ENCODE peak calls at places on chromosomes 1 and 21, in nine cellular contexts. K is upper lobe of left lung; I is hepatocyte; G is psoas muscle; A is heart right ventricle; C is CD8-positive, alpha-beta memory T cell; J is mesendoderm; B is K562; D is left ventricle myocardium inferior. E is an unnamed sample.
A peak's percentile ranks its signal among the peaks of the same experiment; 100 is the strongest.

GRCh38 chr1:109917429-109918076 is 6.9 kb downstream of the CSF1 start:
- DNase-seq in K (no peak), I (no peak), G (no peak), A (no peak), C (no peak), J (no peak), B (no peak), D (no peak), E (no peak)

GRCh38 chr1:147598631-147599361 is 57.5 kb downstream of the BCL9 start:
- DNase-seq in K (peak; percentile 86), I (peak; percentile 76), G (peak; percentile 56), A (peak; percentile 54), C (peak; percentile 60), J (no peak), B (peak; percentile 30), D (no peak), E (peak; percentile 59)

GRCh38 chr1:86822463-86822862 is 91.5 kb downstream of the SELENOF start:
- DNase-seq in K (no peak), I (no peak), G (no peak), A (no peak), C (no peak), J (no peak), B (no peak), D (no peak), E (no peak)

GRCh38 chr1:220316291-220316690 is 44.0 kb upstream of the RAB3GAP2 start:
- DNase-seq in K (no peak), I (no peak), G (no peak), A (no peak), C (no peak), J (no peak), B (no peak), D (no peak), E (no peak)

GRCh38 chr21:46150491-46151121 is 4.8 kb downstream of the FTCD start:
- DNase-seq in K (peak; percentile 62), I (no peak), G (no peak), A (no peak), C (no peak), J (no peak), B (no peak), D (no peak), E (peak; percentile 8)

GRCh38 chr1:42282024-42282579 is 52.9 kb downstream of the FOXJ3 start:
- DNase-seq in K (no peak), I (peak; percentile 8), G (no peak), A (no peak), C (no peak), J (no peak), B (no peak), D (no peak), E (no peak)

GRCh38 chr1:54884768-54885167 is 2.2 kb downstream of the DHCR24 start:
- DNase-seq in K (no peak), I (no peak), G (no peak), A (no peak), C (no peak), J (no peak), B (no peak), D (no peak), E (no peak)

GRCh38 chr21:46181436-46181835 is 2.8 kb downstream of the SPATC1L start:
- DNase-seq in K (peak; percentile 81), I (no peak), G (no peak), A (peak; percentile 11), C (no peak), J (no peak), B (no peak), D (no peak), E (no peak)

GRCh38 chr1:100455478-100456072 is 82.4 kb upstream of the GPR88 start:
- DNase-seq in K (no peak), I (peak; percentile 19), G (no peak), A (no peak), C (no peak), J (no peak), B (no peak), D (no peak), E (no peak)

GRCh38 chr1:36351222-36351977 is 28.0 kb upstream of the EVA1B start:
- DNase-seq in K (no peak), I (peak; percentile 49), G (no peak), A (no peak), C (no peak), J (peak; percentile 49), B (no peak), D (no peak), E (no peak)

GRCh38 chr1:36350659-36351171 is 27.3 kb upstream of the EVA1B start:
- DNase-seq in K (peak; percentile 78), I (no peak), G (no peak), A (no peak), C (no peak), J (peak; percentile 35), B (no peak), D (no peak), E (no peak)

GRCh38 chr1:36349241-36349671 is 25.8 kb upstream of the EVA1B start:
- DNase-seq in K (no peak), I (no peak), G (no peak), A (no peak), C (no peak), J (no peak), B (no peak), D (no peak), E (no peak)

GRCh38 chr1:36352141-36352909 is 28.9 kb upstream of the EVA1B start:
- DNase-seq in K (no peak), I (no peak), G (no peak), A (no peak), C (no peak), J (peak; percentile 34), B (no peak), D (no peak), E (peak; percentile 12)

DNA sequence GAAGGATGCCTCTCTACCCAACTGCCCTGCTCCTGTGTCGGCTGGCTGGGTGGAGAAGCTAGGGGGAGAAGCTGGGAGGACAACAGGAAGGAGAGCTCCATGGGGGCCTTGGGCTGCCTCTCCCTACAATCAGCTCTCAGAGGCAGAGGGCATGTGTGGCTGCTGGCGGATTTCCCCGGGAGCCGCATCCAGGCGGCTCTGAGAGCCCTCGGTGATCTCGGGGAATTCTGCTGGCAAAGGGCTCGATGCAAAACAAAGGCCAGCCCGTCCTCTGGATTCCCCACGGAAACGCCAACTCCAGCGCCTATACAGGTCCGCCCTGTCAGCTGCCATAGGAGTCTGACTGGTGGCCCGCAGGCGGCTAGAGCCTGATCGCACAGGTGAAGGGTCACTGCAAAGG is 26.4 kb upstream of the EVA1B start:
- DNase-seq in K (no peak), I (no peak), G (no peak), A (no peak), C (no peak), J (no peak), B (no peak), D (no peak), E (peak; percentile 37)
- H3K4me1 ChIP-seq in K (peaks cover 39% of the 10 kb centered on the region), I (peaks cover 21% of the 10 kb centered on the region), G (peaks cover 50% of the 10 kb centered on the region), A (peaks cover 29% of the 10 kb centered on the region), C (peaks cover 21% of the 10 kb centered on the region), J (no peaks in the 10 kb centered on the region), B (peaks cover 16% of the 10 kb centered on the region), D (peaks cover 45% of the 10 kb centered on the region), E (peaks cover 42% of the 10 kb centered on the region)

GRCh38 chr1:27886353-27886679 is 14.0 kb downstream of the THEMIS2 start:
- DNase-seq in K (no peak), I (no peak), G (no peak), A (no peak), C (no peak), J (no peak), B (no peak), D (no peak), E (no peak)
- H3K4me1 ChIP-seq in K (peaks cover 31% of the 10 kb centered on the region), I (no peaks in the 10 kb centered on the region), G (no peaks in the 10 kb centered on the region), A (no peaks in the 10 kb centered on the region), C (peaks cover 65% of the 10 kb centered on the region), J (no peaks in the 10 kb centered on the region), B (peaks cover 13% of the 10 kb centered on the region), D (no peaks in the 10 kb centered on the region), E (no peaks in the 10 kb centered on the region)

DNA sequence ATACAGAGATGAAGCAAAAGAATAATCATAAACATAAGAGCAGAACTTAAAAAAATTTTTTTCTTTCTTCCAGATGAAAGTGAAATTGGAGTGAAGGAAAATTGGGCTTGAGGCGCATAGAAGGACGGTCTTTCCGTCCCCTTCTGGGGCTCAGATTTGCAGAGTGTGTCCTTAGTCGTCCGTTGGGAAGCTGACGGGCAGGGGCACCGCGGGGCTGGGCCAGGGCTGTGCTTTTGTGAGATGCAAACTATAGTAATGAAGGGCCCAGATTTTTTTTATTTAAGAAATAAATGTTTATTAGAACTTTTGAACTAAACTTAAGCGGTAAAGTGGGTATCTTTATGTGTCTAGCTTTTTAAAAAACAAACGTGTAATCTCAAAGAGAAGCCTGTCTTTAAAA is 67.9 kb upstream of the ARHGEF16 start:
- DNase-seq in K (peak; percentile 56), I (no peak), G (no peak), A (no peak), C (no peak), J (no peak), B (no peak), D (no peak), E (no peak)
- H3K4me1 ChIP-seq in K (no peaks in the 10 kb centered on the region), I (peaks cover 4% of the 10 kb centered on the region), G (no peaks in the 10 kb centered on the region), A (no peaks in the 10 kb centered on the region), C (no peaks in the 10 kb centered on the region), J (no peaks in the 10 kb centered on the region), B (no peaks in the 10 kb centered on the region), D (no peaks in the 10 kb centered on the region), E (no peaks in the 10 kb centered on the region)

GRCh38 chr1:155079210-155079486 is 511 bp downstream of the EFNA3 start:
- DNase-seq in K (no peak), I (no peak), G (no peak), A (no peak), C (no peak), J (no peak), B (no peak), D (no peak), E (no peak)

GRCh38 chr1:155078496-155079209 is at the start of gene EFNA3:
- DNase-seq in K (peak; percentile 95), I (peak; percentile 92), G (peak; percentile 82), A (peak; percentile 83), C (peak; percentile 73), J (no peak), B (peak; percentile 98), D (peak; percentile 77), E (peak; percentile 77)

GRCh38 chr1:155077758-155078495 is 710 bp upstream of the EFNA3 start:
- DNase-seq in K (no peak), I (peak; percentile 59), G (no peak), A (no peak), C (no peak), J (no peak), B (no peak), D (no peak), E (no peak)

GRCh38 chr1:155080250-155081228 is 1.9 kb downstream of the EFNA3 start:
- DNase-seq in K (peak; percentile 84), I (peak; percentile 84), G (no peak), A (peak; percentile 19), C (peak; percentile 62), J (peak; percentile 68), B (peak; percentile 66), D (no peak), E (no peak)

GRCh38 chr1:155079487-155080249 is 1.0 kb downstream of the EFNA3 start:
- DNase-seq in K (peak; percentile 88), I (peak; percentile 40), G (no peak), A (peak; percentile 18), C (no peak), J (no peak), B (peak; percentile 39), D (no peak), E (peak; percentile 61)
- H3K4me1 ChIP-seq in K (peaks cover 61% of the 10 kb centered on the region), I (peaks cover 49% of the 10 kb centered on the region), G (peaks cover 24% of the 10 kb centered on the region), A (peaks cover 40% of the 10 kb centered on the region), C (peaks cover 64% of the 10 kb centered on the region), J (no peaks in the 10 kb centered on the region), B (peaks cover 72% of the 10 kb centered on the region), D (peaks cover 61% of the 10 kb centered on the region), E (peaks cover 52% of the 10 kb centered on the region)

E was measured in heart left ventricle.